ENCODE peak calls at places on chromosomes 2 and 18, in eight cellular contexts. One of them, this sample, is unnamed.

GRCh38 chr18:39232937-39233336 is 1667.3 kb upstream of the CELF4 start:
- DNase-seq in tibial artery: no peak
- DNase-seq in CD4-positive, alpha-beta memory T cell: no peak
- DNase-seq in left lung: no peak
- DNase-seq in OCI-LY7: no peak
- DNase-seq in brain microvascular endothelial cell: no peak
- DNase-seq in A549: no peak
- DNase-seq in effector memory CD4-positive, alpha-beta T cell: no peak
- DNase-seq in this sample: no peak

GRCh38 chr2:96856776-96857673 is 791 bp downstream of the ANKRD39 start:
- DNase-seq in tibial artery: no peak
- DNase-seq in CD4-positive, alpha-beta memory T cell: peak; percentile 40
- DNase-seq in left lung: no peak
- DNase-seq in OCI-LY7: peak; percentile 81
- DNase-seq in brain microvascular endothelial cell: no peak
- DNase-seq in A549: peak; percentile 43
- DNase-seq in effector memory CD4-positive, alpha-beta T cell: peak; percentile 14
- DNase-seq in this sample: no peak

GRCh38 chr2:219542931-219543595 is 546 bp downstream of the CHPF start:
- DNase-seq in tibial artery: no peak
- DNase-seq in CD4-positive, alpha-beta memory T cell: no peak
- DNase-seq in left lung: no peak
- DNase-seq in OCI-LY7: no peak
- DNase-seq in brain microvascular endothelial cell: peak; percentile 15
- DNase-seq in A549: no peak
- DNase-seq in effector memory CD4-positive, alpha-beta T cell: no peak
- DNase-seq in this sample: no peak

GRCh38 chr18:70289351-70290330 is 796 bp downstream of the SOCS6 start:
- DNase-seq in tibial artery: no peak
- DNase-seq in CD4-positive, alpha-beta memory T cell: no peak
- DNase-seq in left lung: no peak
- DNase-seq in OCI-LY7: no peak
- DNase-seq in brain microvascular endothelial cell: no peak
- DNase-seq in A549: no peak
- DNase-seq in effector memory CD4-positive, alpha-beta T cell: no peak
- DNase-seq in this sample: no peak

GRCh38 chr2:232365621-232366321 is 12.8 kb upstream of the ALPP start:
- DNase-seq in tibial artery: no peak
- DNase-seq in CD4-positive, alpha-beta memory T cell: no peak
- DNase-seq in left lung: no peak
- DNase-seq in OCI-LY7: peak; percentile 21
- DNase-seq in brain microvascular endothelial cell: peak; percentile 48
- DNase-seq in A549: peak; percentile 76
- DNase-seq in effector memory CD4-positive, alpha-beta T cell: no peak
- DNase-seq in this sample: no peak

GRCh38 chr2:108385411-108386071 is 7.8 kb downstream of the SULT1C4 start:
- DNase-seq in tibial artery: no peak
- DNase-seq in CD4-positive, alpha-beta memory T cell: no peak
- DNase-seq in left lung: no peak
- DNase-seq in OCI-LY7: no peak
- DNase-seq in brain microvascular endothelial cell: no peak
- DNase-seq in A549: peak; percentile 93
- DNase-seq in effector memory CD4-positive, alpha-beta T cell: no peak
- DNase-seq in this sample: no peak

GRCh38 chr2:59312967-59313943 is 1072.1 kb upstream of the FANCL start:
- DNase-seq in tibial artery: no peak
- DNase-seq in CD4-positive, alpha-beta memory T cell: no peak
- DNase-seq in left lung: no peak
- DNase-seq in OCI-LY7: no peak
- DNase-seq in brain microvascular endothelial cell: no peak
- DNase-seq in A549: no peak
- DNase-seq in effector memory CD4-positive, alpha-beta T cell: no peak
- DNase-seq in this sample: no peak

GRCh38 chr2:72917875-72918660 is 749 bp downstream of the EMX1 start:
- DNase-seq in tibial artery: no peak
- DNase-seq in CD4-positive, alpha-beta memory T cell: no peak
- DNase-seq in left lung: no peak
- DNase-seq in OCI-LY7: no peak
- DNase-seq in brain microvascular endothelial cell: no peak
- DNase-seq in A549: no peak
- DNase-seq in effector memory CD4-positive, alpha-beta T cell: no peak
- DNase-seq in this sample: no peak

GRCh38 chr2:176709541-176709951 is 440.3 kb downstream of the MTX2 start:
- DNase-seq in tibial artery: no peak
- DNase-seq in CD4-positive, alpha-beta memory T cell: no peak
- DNase-seq in left lung: no peak
- DNase-seq in OCI-LY7: no peak
- DNase-seq in brain microvascular endothelial cell: peak; percentile 4
- DNase-seq in A549: no peak
- DNase-seq in effector memory CD4-positive, alpha-beta T cell: no peak
- DNase-seq in this sample: peak; percentile 16

GRCh38 chr18:22417496-22418188 is at the start of gene CTAGE1:
- DNase-seq in tibial artery: no peak
- DNase-seq in CD4-positive, alpha-beta memory T cell: no peak
- DNase-seq in left lung: no peak
- DNase-seq in OCI-LY7: no peak
- DNase-seq in brain microvascular endothelial cell: peak; percentile 21
- DNase-seq in A549: no peak
- DNase-seq in effector memory CD4-positive, alpha-beta T cell: no peak
- DNase-seq in this sample: no peak

GRCh38 chr2:120788349-120788700 is 52.7 kb downstream of the GLI2 start:
- DNase-seq in tibial artery: no peak
- DNase-seq in CD4-positive, alpha-beta memory T cell: no peak
- DNase-seq in left lung: no peak
- DNase-seq in OCI-LY7: no peak
- DNase-seq in brain microvascular endothelial cell: no peak
- DNase-seq in A549: no peak
- DNase-seq in effector memory CD4-positive, alpha-beta T cell: no peak
- DNase-seq in this sample: no peak

GRCh38 chr2:120765031-120765910 is 29.6 kb downstream of the GLI2 start:
- DNase-seq in tibial artery: peak; percentile 23
- DNase-seq in CD4-positive, alpha-beta memory T cell: no peak
- DNase-seq in left lung: peak; percentile 35
- DNase-seq in OCI-LY7: no peak
- DNase-seq in brain microvascular endothelial cell: no peak
- DNase-seq in A549: no peak
- DNase-seq in effector memory CD4-positive, alpha-beta T cell: no peak
- DNase-seq in this sample: no peak

GRCh38 chr2:11248-11941 is 34.9 kb downstream of the FAM110C start:
- DNase-seq in tibial artery: peak; percentile 41
- DNase-seq in CD4-positive, alpha-beta memory T cell: peak; percentile 69
- DNase-seq in left lung: no peak
- DNase-seq in OCI-LY7: peak; percentile 50
- DNase-seq in brain microvascular endothelial cell: peak; percentile 22
- DNase-seq in A549: peak; percentile 92
- DNase-seq in effector memory CD4-positive, alpha-beta T cell: peak; percentile 64
- DNase-seq in this sample: no peak

GRCh38 chr2:231318436-231318835 is 77.1 kb upstream of the B3GNT7 start:
- DNase-seq in tibial artery: no peak
- DNase-seq in CD4-positive, alpha-beta memory T cell: no peak
- DNase-seq in left lung: peak; percentile 22
- DNase-seq in OCI-LY7: no peak
- DNase-seq in brain microvascular endothelial cell: no peak
- DNase-seq in A549: no peak
- DNase-seq in effector memory CD4-positive, alpha-beta T cell: no peak
- DNase-seq in this sample: no peak

GRCh38 chr2:150806336-150806735 is 318.9 kb upstream of the RND3 start:
- DNase-seq in tibial artery: no peak
- DNase-seq in CD4-positive, alpha-beta memory T cell: no peak
- DNase-seq in left lung: no peak
- DNase-seq in OCI-LY7: no peak
- DNase-seq in brain microvascular endothelial cell: peak; percentile 34
- DNase-seq in A549: no peak
- DNase-seq in effector memory CD4-positive, alpha-beta T cell: no peak
- DNase-seq in this sample: no peak

GRCh38 chr2:29304399-29304798 is 189.2 kb downstream of the CLIP4 start:
- DNase-seq in tibial artery: no peak
- DNase-seq in CD4-positive, alpha-beta memory T cell: no peak
- DNase-seq in left lung: no peak
- DNase-seq in OCI-LY7: no peak
- DNase-seq in brain microvascular endothelial cell: no peak
- DNase-seq in A549: no peak
- DNase-seq in effector memory CD4-positive, alpha-beta T cell: no peak
- DNase-seq in this sample: no peak

DNA sequence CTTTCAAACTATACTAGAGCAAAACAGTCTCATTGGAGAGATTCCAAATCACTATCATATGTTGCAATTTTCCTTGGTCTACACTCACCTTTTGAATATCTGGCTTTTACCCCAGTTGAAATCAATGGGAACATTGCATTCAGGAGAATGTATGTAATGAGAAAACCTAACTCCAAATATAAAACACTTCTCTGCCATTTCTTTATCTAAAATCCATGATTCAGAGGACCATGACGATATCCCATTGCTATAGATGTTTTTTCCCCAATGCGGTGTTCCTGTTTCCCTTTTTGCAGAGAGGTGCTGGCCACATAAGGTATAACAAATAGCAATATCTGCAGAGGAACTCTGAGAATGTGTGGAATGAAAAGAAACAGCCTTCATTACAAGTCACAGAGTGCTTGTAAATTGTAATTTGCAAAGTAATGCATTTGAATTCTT is 3.7 kb upstream of the RFX8 start:
- DNase-seq in tibial artery: no peak
- DNase-seq in CD4-positive, alpha-beta memory T cell: no peak
- DNase-seq in left lung: no peak
- DNase-seq in OCI-LY7: no peak
- DNase-seq in brain microvascular endothelial cell: no peak
- DNase-seq in A549: no peak
- DNase-seq in effector memory CD4-positive, alpha-beta T cell: no peak
- DNase-seq in this sample: no peak
- H3K4me3 ChIP-seq in tibial artery: no peak overlapping the region
- H3K4me3 ChIP-seq in CD4-positive, alpha-beta memory T cell: no peak overlapping the region
- H3K4me3 ChIP-seq in left lung: no peak overlapping the region
- H3K4me3 ChIP-seq in OCI-LY7: no peak overlapping the region
- H3K4me3 ChIP-seq in brain microvascular endothelial cell: no peak overlapping the region
- H3K4me3 ChIP-seq in A549: no peak overlapping the region
- H3K4me3 ChIP-seq in effector memory CD4-positive, alpha-beta T cell: no peak overlapping the region
- H3K4me3 ChIP-seq in this sample: no peak overlapping the region

GRCh38 chr2:44938287-44939073 is 3.0 kb upstream of the SIX3 start:
- DNase-seq in tibial artery: no peak
- DNase-seq in CD4-positive, alpha-beta memory T cell: no peak
- DNase-seq in left lung: no peak
- DNase-seq in OCI-LY7: no peak
- DNase-seq in brain microvascular endothelial cell: no peak
- DNase-seq in A549: peak; percentile 52
- DNase-seq in effector memory CD4-positive, alpha-beta T cell: no peak
- DNase-seq in this sample: no peak
- H3K4me3 ChIP-seq in tibial artery: peak overlapping the region; percentile 34
- H3K4me3 ChIP-seq in CD4-positive, alpha-beta memory T cell: no peak overlapping the region
- H3K4me3 ChIP-seq in left lung: peak overlapping the region; percentile 25
- H3K4me3 ChIP-seq in OCI-LY7: no peak overlapping the region
- H3K4me3 ChIP-seq in brain microvascular endothelial cell: no peak overlapping the region
- H3K4me3 ChIP-seq in A549: peak overlapping the region; percentile 82
- H3K4me3 ChIP-seq in effector memory CD4-positive, alpha-beta T cell: no peak overlapping the region
- H3K4me3 ChIP-seq in this sample: no peak overlapping the region

GRCh38 chr18:12038082-12038660 is 55.5 kb upstream of the ANKRD62 start:
- DNase-seq in tibial artery: no peak
- DNase-seq in CD4-positive, alpha-beta memory T cell: no peak
- DNase-seq in left lung: no peak
- DNase-seq in OCI-LY7: no peak
- DNase-seq in brain microvascular endothelial cell: no peak
- DNase-seq in A549: no peak
- DNase-seq in effector memory CD4-positive, alpha-beta T cell: no peak
- DNase-seq in this sample: no peak
- H3K4me3 ChIP-seq in tibial artery: peak overlapping the region; percentile 68
- H3K4me3 ChIP-seq in CD4-positive, alpha-beta memory T cell: no peak overlapping the region
- H3K4me3 ChIP-seq in left lung: peak overlapping the region; percentile 45
- H3K4me3 ChIP-seq in OCI-LY7: peak overlapping the region; percentile 70
- H3K4me3 ChIP-seq in brain microvascular endothelial cell: peak overlapping the region; percentile 63
- H3K4me3 ChIP-seq in A549: peak overlapping the region; percentile 52
- H3K4me3 ChIP-seq in effector memory CD4-positive, alpha-beta T cell: no peak overlapping the region
- H3K4me3 ChIP-seq in this sample: peak overlapping the region; percentile 48

DNA sequence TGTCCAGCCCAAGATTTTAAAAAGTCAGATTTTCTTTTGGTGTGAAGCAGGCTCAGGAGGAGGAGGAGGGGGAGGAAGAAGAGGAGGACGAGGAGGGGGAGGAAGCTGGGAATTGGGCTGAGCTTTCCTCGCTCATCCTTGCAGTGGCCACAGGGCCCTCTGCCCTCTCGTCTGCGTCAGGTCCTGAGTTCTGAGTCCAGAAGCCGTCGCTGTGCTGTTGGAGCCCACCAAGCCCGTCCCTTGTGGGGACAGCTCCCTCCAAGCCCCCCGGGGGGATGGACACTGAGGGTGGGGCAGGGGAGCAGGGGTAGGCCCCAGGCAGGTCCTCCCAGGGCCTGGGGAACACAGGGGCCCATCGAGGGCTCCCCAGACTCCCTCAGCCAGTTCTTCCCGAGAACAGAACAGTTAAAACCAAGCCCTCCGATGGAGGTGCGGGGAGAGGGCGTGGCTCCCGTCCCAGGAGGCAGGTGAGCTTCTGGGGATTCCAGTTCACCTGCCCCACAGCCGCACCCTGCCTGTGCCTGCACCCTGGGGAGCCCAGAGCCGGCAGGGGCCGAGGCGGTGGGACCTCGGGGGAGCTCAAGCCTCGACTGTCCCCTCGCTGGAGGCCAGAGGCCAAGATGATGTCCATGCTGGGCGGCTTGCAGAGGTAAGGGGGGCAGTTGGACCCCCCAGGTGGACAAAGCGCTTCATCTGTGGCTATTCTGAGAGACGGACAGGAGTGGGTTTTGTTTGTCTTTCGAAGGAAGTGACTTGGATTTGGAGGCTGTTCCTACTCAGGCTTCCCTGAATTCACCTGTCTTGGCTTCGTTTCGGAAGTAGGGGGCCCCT is at the start of gene GAL3ST2:
- DNase-seq in tibial artery: no peak
- DNase-seq in CD4-positive, alpha-beta memory T cell: no peak
- DNase-seq in left lung: no peak
- DNase-seq in OCI-LY7: no peak
- DNase-seq in brain microvascular endothelial cell: no peak
- DNase-seq in A549: no peak
- DNase-seq in effector memory CD4-positive, alpha-beta T cell: no peak
- DNase-seq in this sample: no peak
- H3K4me3 ChIP-seq in tibial artery: no peak within 1 kb of the TSS
- H3K4me3 ChIP-seq in CD4-positive, alpha-beta memory T cell: no peak within 1 kb of the TSS
- H3K4me3 ChIP-seq in left lung: no peak within 1 kb of the TSS
- H3K4me3 ChIP-seq in OCI-LY7: no peak within 1 kb of the TSS
- H3K4me3 ChIP-seq in brain microvascular endothelial cell: no peak within 1 kb of the TSS
- H3K4me3 ChIP-seq in A549: no peak within 1 kb of the TSS
- H3K4me3 ChIP-seq in effector memory CD4-positive, alpha-beta T cell: no peak within 1 kb of the TSS
- H3K4me3 ChIP-seq in this sample: no peak within 1 kb of the TSS